ENCODE peak calls at places on chromosomes 3 and 15, in four cellular contexts. G, D, L and F are unnamed samples.
A peak's percentile ranks its signal among the peaks of the same experiment; 100 is the strongest.

GRCh38 chr15:94395626-94396025 is 164.3 kb downstream of the MCTP2 start:
- DNase-seq in G (no peak), D (no peak), L (no peak), F (no peak)

GRCh38 chr3:125381314-125381713 is 6.2 kb upstream of the ZNF148 start:
- DNase-seq in G (no peak), D (no peak), L (no peak), F (no peak)

GRCh38 chr3:135452881-135453280 is 512.6 kb upstream of the PPP2R3A start:
- DNase-seq in G (no peak), D (no peak), L (no peak), F (no peak)

GRCh38 chr15:81225161-81225671 is 28.5 kb downstream of the IL16 start:
- DNase-seq in G (no peak), D (no peak), L (peak; percentile 66), F (peak; percentile 66)

GRCh38 chr3:108219336-108219735 is 2.9 kb downstream of the IFT57 start:
- DNase-seq in G (no peak), D (peak; percentile 57), L (no peak), F (no peak)

GRCh38 chr3:1082024-1082633 is 10.7 kb upstream of the CNTN6 start:
- DNase-seq in G (peak; percentile 75), D (no peak), L (no peak), F (no peak)

GRCh38 chr15:48447058-48447457 is 115.8 kb downstream of the DUT start:
- DNase-seq in G (no peak), D (no peak), L (no peak), F (no peak)

GRCh38 chr15:26628879-26629529 is 143.9 kb downstream of the GABRB3 start:
- DNase-seq in G (peak; percentile 67), D (no peak), L (peak; percentile 52), F (no peak)

GRCh38 chr3:151944356-151944755 is 70.9 kb downstream of the SUCNR1 start:
- DNase-seq in G (no peak), D (no peak), L (no peak), F (no peak)

GRCh38 chr3:194270627-194271458 is 80.3 kb downstream of the CPN2 start:
- DNase-seq in G (peak; percentile 33), D (no peak), L (peak; percentile 82), F (peak; percentile 96)

GRCh38 chr3:123790254-123791072 is 93.7 kb downstream of the MYLK start:
- DNase-seq in G (no peak), D (no peak), L (no peak), F (no peak)

GRCh38 chr3:65532164-65532563 is 506.6 kb downstream of the MAGI1 start:
- DNase-seq in G (no peak), D (no peak), L (no peak), F (no peak)

GRCh38 chr15:61051570-61052031 is 177.5 kb downstream of the RORA start:
- DNase-seq in G (peak; percentile 58), D (no peak), L (peak; percentile 34), F (peak; percentile 32)

GRCh38 chr3:151787626-151788025 is 26.3 kb upstream of the AADAC start:
- DNase-seq in G (no peak), D (no peak), L (no peak), F (no peak)

GRCh38 chr3:62559831-62560445 is 186.6 kb upstream of the FEZF2 start:
- DNase-seq in G (peak; percentile 10), D (no peak), L (no peak), F (no peak)

GRCh38 chr15:51750942-51751686 is at the start of gene TMOD2:
- DNase-seq in G (peak; percentile 63), D (peak; percentile 63), L (peak; percentile 44), F (no peak)

GRCh38 chr15:44195151-44195740 is at the start of gene FRMD5:
- DNase-seq in G (peak; percentile 95), D (peak; percentile 84), L (peak; percentile 73), F (peak; percentile 67)

GRCh38 chr3:124791639-124792111 is 61.4 kb downstream of the UMPS start:
- DNase-seq in G (no peak), D (no peak), L (peak; percentile 43), F (no peak)

GRCh38 chr15:33649217-33649933 is 318.9 kb upstream of the CHRM5 start:
- DNase-seq in G (no peak), D (no peak), L (no peak), F (no peak)

GRCh38 chr15:40098489-40099261 is 10.0 kb downstream of the BMF start:
- DNase-seq in G (peak; percentile 96), D (peak; percentile 89), L (peak; percentile 62), F (peak; percentile 90)

GRCh38 chr15:40364259-40364658 is 6.2 kb downstream of the DISP2 start:
- DNase-seq in G (no peak), D (no peak), L (no peak), F (no peak)

GRCh38 chr3:28915711-28916481 is 365.0 kb upstream of the RBMS3 start:
- DNase-seq in G (peak; percentile 45), D (no peak), L (no peak), F (no peak)
- H3K27ac ChIP-seq in G (no peak overlapping the region), D (peak overlapping the region; percentile 50), L (peak overlapping the region; percentile 59), F (peak overlapping the region; percentile 63)

DNA sequence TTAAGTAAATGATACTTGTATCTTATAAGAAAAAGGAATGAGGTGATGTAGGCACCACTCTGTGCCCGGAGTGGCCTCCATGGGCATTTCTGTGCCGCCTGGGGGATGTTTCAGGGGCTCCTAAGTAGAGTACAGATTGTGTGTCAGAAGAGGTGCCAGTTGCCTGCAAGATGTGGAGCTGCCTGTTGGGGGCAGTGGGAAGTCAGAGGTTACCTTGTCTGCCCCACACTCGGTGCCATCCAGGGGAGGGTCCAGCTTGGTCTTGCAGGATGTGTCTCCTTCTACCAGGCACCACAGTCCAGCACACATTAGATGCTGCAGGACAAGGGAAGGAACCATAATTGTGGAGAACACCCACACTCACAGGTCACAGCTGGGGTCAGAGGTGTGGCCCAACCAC is 208.8 kb downstream of the ADAMTS17 start:
- DNase-seq in G (no peak), D (no peak), L (no peak), F (no peak)
- TF ChIP-seq CTCF in G (no peak), D (no peak), L (no peak), F (no peak)

DNA sequence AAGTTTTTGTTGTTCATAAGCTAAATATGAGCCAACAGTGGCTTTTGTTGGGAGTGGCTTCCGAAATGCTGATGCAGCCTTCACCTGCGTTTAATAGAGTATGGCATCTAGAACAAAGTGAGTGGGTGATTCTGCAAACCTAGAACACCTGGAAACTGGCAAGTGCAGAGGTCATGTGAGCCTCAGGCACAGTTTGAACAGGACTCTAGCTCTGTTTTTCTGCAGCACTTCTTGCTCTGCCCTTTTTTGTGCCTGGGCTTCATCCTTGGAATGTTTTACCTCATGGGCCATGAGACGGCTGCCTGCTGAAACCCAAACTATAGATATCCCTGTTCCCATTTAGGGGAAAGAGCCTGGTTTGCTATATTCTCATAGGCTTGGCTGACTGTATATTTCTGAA is 73.5 kb downstream of the LPP start:
- DNase-seq in G (no peak), D (no peak), L (no peak), F (no peak)
- H3K4me1 ChIP-seq in G (no peaks in the 10 kb centered on the region), D (no peaks in the 10 kb centered on the region), L (peaks cover 53% of the 10 kb centered on the region), F (peaks cover 38% of the 10 kb centered on the region)

DNA sequence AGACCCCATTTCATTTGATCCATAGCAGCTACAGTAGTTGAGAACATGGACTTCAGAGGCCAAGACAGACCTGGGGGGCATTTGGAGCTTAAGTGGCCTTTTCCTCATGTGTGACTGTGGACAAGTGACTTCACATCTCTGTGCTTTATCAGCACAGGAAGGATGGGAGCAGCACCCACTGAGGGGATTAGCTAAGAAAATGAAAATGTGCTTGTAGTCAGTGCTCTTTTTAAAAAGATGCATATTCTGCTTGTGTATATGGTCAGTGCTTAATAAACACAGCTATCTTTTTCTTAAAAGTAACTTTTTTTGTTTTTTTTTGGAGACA is 34.5 kb downstream of the SLC6A6 start:
- DNase-seq in G (no peak), D (no peak), L (no peak), F (no peak)
- H3K27ac ChIP-seq in G (no peak overlapping the region), D (peak overlapping the region; percentile 65), L (no peak overlapping the region), F (no peak overlapping the region)

GRCh38 chr3:70061111-70061510 is 61.6 kb downstream of the SAMMSON start:
- DNase-seq in G (no peak), D (no peak), L (no peak), F (no peak)

GRCh38 chr3:70064194-70064787 is 64.8 kb downstream of the SAMMSON start:
- DNase-seq in G (peak; percentile 51), D (no peak), L (no peak), F (no peak)

GRCh38 chr3:70067860-70068479 is 68.4 kb downstream of the SAMMSON start:
- DNase-seq in G (no peak), D (no peak), L (no peak), F (no peak)

GRCh38 chr3:70069557-70069956 is 70.0 kb downstream of the SAMMSON start:
- DNase-seq in G (no peak), D (no peak), L (no peak), F (no peak)

GRCh38 chr3:70065666-70066253 is 66.2 kb downstream of the SAMMSON start:
- DNase-seq in G (peak; percentile 43), D (no peak), L (no peak), F (no peak)
- TF ChIP-seq CTCF in G (peak; percentile 10), D (no peak), L (no peak), F (no peak)

DNA sequence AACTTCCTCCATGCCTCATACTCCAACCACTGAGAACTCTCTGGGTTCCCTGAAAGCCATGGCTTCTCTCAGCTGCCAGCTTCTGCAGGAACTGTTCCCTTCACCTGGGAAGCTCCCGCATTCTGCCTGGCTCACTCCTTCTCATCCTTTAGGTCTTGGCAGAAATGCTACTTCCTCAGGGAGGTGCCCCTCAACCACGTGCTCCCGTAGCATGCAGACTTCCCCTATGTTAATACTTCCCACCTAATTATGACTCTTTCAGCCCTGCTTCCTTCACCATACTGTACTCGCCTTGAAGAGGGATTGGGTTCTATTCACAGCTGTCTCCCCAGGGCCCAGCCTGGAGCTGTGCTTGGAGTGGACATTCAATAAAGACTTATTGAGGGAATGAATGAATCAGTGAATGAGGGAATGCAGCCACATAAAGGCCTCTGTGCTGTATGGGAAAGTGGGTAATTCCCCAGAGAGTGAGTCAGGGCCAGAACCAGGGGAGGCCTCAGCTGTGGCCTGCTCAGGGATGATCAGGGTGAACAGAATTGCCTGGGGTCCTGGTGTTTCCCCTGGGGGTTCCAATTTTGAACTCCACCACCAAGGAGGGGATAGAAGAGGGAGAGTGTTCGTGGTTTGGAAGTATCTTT is 14.4 kb upstream of the FAM107A start:
- DNase-seq in G (no peak), D (no peak), L (no peak), F (no peak)
- H3K4me1 ChIP-seq in G (no peaks in the 10 kb centered on the region), D (no peaks in the 10 kb centered on the region), L (no peaks in the 10 kb centered on the region), F (peaks cover 5% of the 10 kb centered on the region)

GRCh38 chr3:126432901-126433480 is 38.3 kb downstream of the CFAP100 start:
- DNase-seq in G (no peak), D (no peak), L (no peak), F (no peak)

GRCh38 chr3:126435456-126436315 is 40.0 kb downstream of the ZXDC start:
- DNase-seq in G (no peak), D (no peak), L (no peak), F (no peak)

GRCh38 chr3:126434931-126435411 is 40.3 kb downstream of the CFAP100 start:
- DNase-seq in G (no peak), D (no peak), L (no peak), F (no peak)

GRCh38 chr3:126433496-126434263 is 39.0 kb downstream of the CFAP100 start:
- DNase-seq in G (no peak), D (no peak), L (peak; percentile 53), F (peak; percentile 57)

DNA sequence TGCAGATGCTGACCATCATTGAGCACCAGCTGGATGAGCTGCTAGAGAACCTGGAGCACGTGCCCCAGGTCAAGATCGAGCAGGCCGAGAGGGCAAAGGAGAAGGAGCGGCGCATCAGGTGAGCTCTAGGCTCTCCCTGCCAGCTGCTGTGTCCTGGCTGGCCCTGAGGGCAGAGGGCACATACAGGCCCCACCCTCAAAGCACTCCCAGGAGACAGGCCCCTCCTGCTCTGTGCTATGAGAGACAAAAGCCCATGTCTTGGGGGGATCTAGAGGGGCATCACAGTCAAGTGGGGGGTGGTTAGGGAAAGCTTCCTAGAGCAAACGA is 39.5 kb downstream of the CFAP100 start:
- DNase-seq in G (no peak), D (no peak), L (no peak), F (no peak)
- H3K27ac ChIP-seq in G (no peak overlapping the region), D (no peak overlapping the region), L (no peak overlapping the region), F (peak overlapping the region; percentile 65)